ENCODE peak calls at places on chromosomes 5 and 9, in eight cellular contexts. M is fibroblast of pulmonary artery, N is right atrium auricular region, Z is endothelial cell, C is nephron progenitor cell, I is K562, A is B cell, P is WTC11. F is an unnamed sample.

GRCh38 chr5:23139338-23140171 is 286.4 kb upstream of the CDH12 start:
- DNase-seq in M (peak), N (no peak), Z (no peak), C (no peak), I (no peak), A (no peak), P (no peak), F (peak)

GRCh38 chr5:140358738-140359310 is 1.2 kb upstream of the SLC4A9 start:
- DNase-seq in M (peak), N (no peak), Z (peak), C (peak), I (no peak), A (no peak), P (peak), F (no peak)

GRCh38 chr5:67807116-67807888 is 408.3 kb upstream of the PIK3R1 start:
- DNase-seq in M (no peak), N (no peak), Z (no peak), C (no peak), I (no peak), A (no peak), P (no peak), F (peak)

GRCh38 chr9:11742471-11742870 is 950.7 kb upstream of the TYRP1 start:
- DNase-seq in M (no peak), N (no peak), Z (no peak), C (no peak), I (no peak), A (no peak), P (no peak), F (no peak)

GRCh38 chr9:127916665-127917581 is at the start of gene ST6GALNAC4:
- DNase-seq in M (peak), N (peak), Z (peak), C (peak), I (peak), A (peak), P (peak), F (peak)

GRCh38 chr5:73233461-73234151 is 60.6 kb downstream of the TMEM174 start:
- DNase-seq in M (no peak), N (no peak), Z (peak), C (peak), I (no peak), A (no peak), P (peak), F (no peak)

GRCh38 chr9:36991516-36992134 is 42.4 kb downstream of the PAX5 start:
- DNase-seq in M (peak), N (no peak), Z (peak), C (peak), I (peak), A (no peak), P (peak), F (no peak)

GRCh38 chr9:137967280-137967943 is 89.8 kb downstream of the CACNA1B start:
- DNase-seq in M (no peak), N (no peak), Z (no peak), C (no peak), I (no peak), A (no peak), P (no peak), F (no peak)

GRCh38 chr9:38309324-38310195 is 82.9 kb upstream of the ALDH1B1 start:
- DNase-seq in M (no peak), N (no peak), Z (no peak), C (no peak), I (no peak), A (no peak), P (no peak), F (no peak)

GRCh38 chr9:128798896-128799295 is 11.8 kb downstream of the TBC1D13 start:
- DNase-seq in M (no peak), N (no peak), Z (no peak), C (no peak), I (no peak), A (no peak), P (no peak), F (no peak)

GRCh38 chr9:117696141-117696540 is 8.1 kb upstream of the TLR4 start:
- DNase-seq in M (peak), N (no peak), Z (no peak), C (no peak), I (no peak), A (no peak), P (no peak), F (no peak)

GRCh38 chr9:68822596-68823165 is 117.6 kb downstream of the PIP5K1B start:
- DNase-seq in M (peak), N (no peak), Z (no peak), C (no peak), I (no peak), A (no peak), P (no peak), F (no peak)

GRCh38 chr9:4788703-4789102 is 4.0 kb upstream of the RCL1 start:
- DNase-seq in M (no peak), N (no peak), Z (no peak), C (no peak), I (no peak), A (no peak), P (no peak), F (no peak)

GRCh38 chr5:88732862-88733261 is 150.1 kb downstream of the MEF2C start:
- DNase-seq in M (no peak), N (no peak), Z (no peak), C (no peak), I (no peak), A (no peak), P (no peak), F (no peak)

GRCh38 chr5:80569961-80570786 is at the start of gene ANKRD34B:
- DNase-seq in M (peak), N (peak), Z (peak), C (peak), I (no peak), A (no peak), P (peak), F (peak)

GRCh38 chr5:61486476-61486875 is 154.4 kb downstream of the ZSWIM6 start:
- DNase-seq in M (no peak), N (no peak), Z (no peak), C (no peak), I (no peak), A (no peak), P (no peak), F (no peak)

GRCh38 chr5:119743927-119744326 is 114.6 kb downstream of the FAM170A start:
- DNase-seq in M (peak), N (no peak), Z (peak), C (peak), I (peak), A (no peak), P (peak), F (peak)

GRCh38 chr5:73823508-73823925 is 197.5 kb downstream of the ARHGEF28 start:
- DNase-seq in M (peak), N (no peak), Z (no peak), C (no peak), I (no peak), A (no peak), P (no peak), F (no peak)

GRCh38 chr5:108720416-108720815 is 27.3 kb upstream of the FER start:
- DNase-seq in M (peak), N (no peak), Z (no peak), C (no peak), I (no peak), A (no peak), P (no peak), F (peak)

GRCh38 chr5:38846379-38846967 is 661 bp downstream of the OSMR start:
- DNase-seq in M (no peak), N (no peak), Z (no peak), C (peak), I (no peak), A (no peak), P (peak), F (no peak)

GRCh38 chr5:6900828-6901227 is 187.6 kb downstream of the TENT4A start:
- DNase-seq in M (no peak), N (no peak), Z (no peak), C (no peak), I (no peak), A (no peak), P (no peak), F (no peak)

GRCh38 chr9:3124006-3124405 is 280.1 kb upstream of the PUM3 start:
- DNase-seq in M (no peak), N (no peak), Z (no peak), C (peak), I (no peak), A (no peak), P (no peak), F (no peak)

GRCh38 chr9:129586241-129586640 is 34.7 kb downstream of the C9orf50 start:
- DNase-seq in M (no peak), N (no peak), Z (no peak), C (no peak), I (no peak), A (no peak), P (no peak), F (no peak)

GRCh38 chr5:59479084-59479483 is 414.4 kb downstream of the PDE4D start:
- DNase-seq in M (no peak), N (no peak), Z (no peak), C (no peak), I (no peak), A (no peak), P (no peak), F (no peak)

GRCh38 chr5:156200938-156201792 is 125.8 kb upstream of the SGCD start:
- DNase-seq in M (no peak), N (no peak), Z (no peak), C (no peak), I (no peak), A (no peak), P (no peak), F (no peak)

GRCh38 chr9:105219291-105219805 is 25.1 kb upstream of the SLC44A1 start:
- DNase-seq in M (no peak), N (no peak), Z (no peak), C (no peak), I (no peak), A (no peak), P (no peak), F (no peak)

GRCh38 chr9:70539007-70539406 is 124.5 kb upstream of the KLF9 start:
- DNase-seq in M (no peak), N (no peak), Z (no peak), C (no peak), I (no peak), A (no peak), P (no peak), F (no peak)

GRCh38 chr5:35861718-35862117 is 5.0 kb downstream of the IL7R start:
- DNase-seq in M (no peak), N (no peak), Z (no peak), C (no peak), I (no peak), A (no peak), P (no peak), F (no peak)

GRCh38 chr9:121700165-121700830 is 48.9 kb downstream of the DAB2IP start:
- DNase-seq in M (peak), N (no peak), Z (peak), C (peak), I (no peak), A (no peak), P (peak), F (peak)

GRCh38 chr5:60843693-60844428 is at the start of gene ELOVL7:
- DNase-seq in M (peak), N (no peak), Z (peak), C (peak), I (peak), A (no peak), P (peak), F (peak)

GRCh38 chr9:130288393-130288792 is 22.8 kb downstream of the HMCN2 start:
- DNase-seq in M (no peak), N (no peak), Z (no peak), C (no peak), I (no peak), A (no peak), P (no peak), F (no peak)

GRCh38 chr5:119402555-119402954 is 46.7 kb downstream of the TNFAIP8 start:
- DNase-seq in M (no peak), N (no peak), Z (peak), C (no peak), I (no peak), A (no peak), P (no peak), F (no peak)

GRCh38 chr9:123438821-123439220 is 82.8 kb downstream of the CRB2 start:
- DNase-seq in M (no peak), N (no peak), Z (peak), C (peak), I (no peak), A (no peak), P (peak), F (no peak)

GRCh38 chr9:22683393-22684075 is 236.9 kb downstream of the DMRTA1 start:
- DNase-seq in M (no peak), N (no peak), Z (no peak), C (no peak), I (no peak), A (no peak), P (no peak), F (no peak)

DNA sequence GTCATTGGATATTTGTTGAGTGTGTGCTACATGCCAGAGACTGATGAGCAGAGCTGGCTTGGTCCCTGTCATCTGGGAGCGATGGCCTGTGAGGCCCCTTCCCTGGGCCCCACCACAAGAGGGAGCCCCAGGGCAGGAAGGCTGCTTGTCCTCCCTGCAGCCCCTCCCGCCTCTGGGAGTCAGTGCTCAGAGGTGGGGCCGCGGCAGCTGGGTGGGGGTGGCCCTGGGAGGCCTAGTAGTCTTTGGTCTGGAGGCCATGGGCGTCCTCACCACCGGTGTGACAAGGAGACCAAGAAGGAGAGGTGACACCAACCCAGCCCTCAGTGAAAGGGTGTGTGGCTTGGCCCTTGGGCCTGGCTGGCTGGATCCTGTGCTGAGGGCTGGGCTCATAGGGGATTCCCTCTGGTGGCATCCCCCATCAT is 166.4 kb downstream of the GAPVD1 start:
- DNase-seq in M (peak), N (no peak), Z (no peak), C (no peak), I (peak), A (no peak), P (peak), F (peak)
- TF ChIP-seq CTCF in M (peak), N (no peak), Z (peak), C (peak), I (peak), A (peak), P (peak), F (peak)

GRCh38 chr9:96686638-96687335 is 31.7 kb upstream of the PRXL2C start:
- DNase-seq in M (peak), N (peak), Z (peak), C (peak), I (no peak), A (peak), P (peak), F (peak)
- TF ChIP-seq CTCF in M (peak), N (peak), Z (peak), C (peak), I (no peak), A (peak), P (peak), F (peak)

GRCh38 chr9:91082709-91083108 is 279.0 kb downstream of the AUH start:
- DNase-seq in M (no peak), N (no peak), Z (no peak), C (no peak), I (no peak), A (no peak), P (no peak), F (no peak)
- TF ChIP-seq CTCF in M (no peak), N (no peak), Z (no peak), C (no peak), I (no peak), A (no peak), P (no peak), F (no peak)

GRCh38 chr5:96256795-96257470 is 176.1 kb downstream of the PCSK1 start:
- DNase-seq in M (peak), N (no peak), Z (no peak), C (peak), I (peak), A (no peak), P (no peak), F (peak)
- TF ChIP-seq CTCF in M (no peak), N (no peak), Z (no peak), C (no peak), I (no peak), A (no peak), P (no peak), F (peak)

GRCh38 chr5:97623441-97623840 is 440.4 kb upstream of the RIOK2 start:
- DNase-seq in M (no peak), N (no peak), Z (no peak), C (no peak), I (no peak), A (no peak), P (peak), F (no peak)
- TF ChIP-seq CTCF in M (no peak), N (no peak), Z (no peak), C (no peak), I (no peak), A (no peak), P (no peak), F (no peak)

GRCh38 chr5:1776831-1777230 is 22.8 kb downstream of the MRPL36 start:
- DNase-seq in M (no peak), N (no peak), Z (no peak), C (no peak), I (no peak), A (no peak), P (no peak), F (no peak)
- TF ChIP-seq CTCF in M (no peak), N (no peak), Z (no peak), C (no peak), I (no peak), A (no peak), P (no peak), F (no peak)

DNA sequence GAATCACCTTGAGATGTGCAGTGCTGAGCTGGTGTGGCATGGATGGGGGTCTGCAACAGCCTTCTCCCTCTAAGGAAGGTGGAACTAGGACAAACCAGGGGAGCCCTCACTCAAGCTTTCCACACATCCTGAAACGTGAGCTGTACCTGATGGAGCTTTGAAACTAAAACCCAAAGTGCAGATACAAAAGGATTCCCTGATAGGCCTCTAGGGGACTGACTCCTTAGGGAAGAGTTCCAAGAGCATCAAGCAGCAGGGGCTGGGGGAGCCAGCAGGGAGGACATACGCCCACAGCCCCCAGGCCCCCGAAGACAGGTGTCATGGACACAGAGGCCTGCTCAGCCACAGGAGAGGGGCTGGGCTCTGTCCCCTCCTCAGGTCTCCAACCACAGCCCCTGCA is 17.7 kb downstream of the ARHGEF37 start:
- DNase-seq in M (no peak), N (no peak), Z (no peak), C (no peak), I (no peak), A (no peak), P (no peak), F (no peak)
- TF ChIP-seq CTCF in M (no peak), N (no peak), Z (no peak), C (no peak), I (no peak), A (no peak), P (no peak), F (no peak)

GRCh38 chr5:96651948-96652753 is 10.0 kb upstream of the CAST start:
- DNase-seq in M (no peak), N (no peak), Z (peak), C (no peak), I (peak), A (no peak), P (peak), F (no peak)

GRCh38 chr5:96655085-96655484 is 7.1 kb upstream of the CAST start:
- DNase-seq in M (no peak), N (no peak), Z (no peak), C (no peak), I (no peak), A (no peak), P (no peak), F (no peak)

GRCh38 chr5:96654209-96654608 is 8.0 kb upstream of the CAST start:
- DNase-seq in M (no peak), N (no peak), Z (no peak), C (no peak), I (no peak), A (no peak), P (no peak), F (no peak)

GRCh38 chr5:96651047-96651446 is 11.1 kb upstream of the CAST start:
- DNase-seq in M (no peak), N (no peak), Z (no peak), C (no peak), I (no peak), A (no peak), P (no peak), F (no peak)

GRCh38 chr5:96652769-96653455 is 9.3 kb upstream of the CAST start:
- DNase-seq in M (no peak), N (no peak), Z (no peak), C (no peak), I (no peak), A (no peak), P (peak), F (no peak)
- TF ChIP-seq CTCF in M (no peak), N (no peak), Z (no peak), C (no peak), I (no peak), A (no peak), P (no peak), F (no peak)